ENCODE peak calls at places on chromosomes 3 and 15, in ten cellular contexts. X, M, V, Q, L, P, A, E, W and T are unnamed samples.
A peak's percentile ranks its signal among the peaks of the same experiment; 100 is the strongest.

GRCh38 chr15:27827336-27827735 is 271.8 kb downstream of the OCA2 start:
- DNase-seq in X (no peak), M (no peak), V (no peak), Q (peak; percentile 36), L (no peak), P (no peak), A (no peak), E (peak; percentile 9), W (no peak), T (no peak)

GRCh38 chr3:78610462-78611125 is 1157.2 kb downstream of the ROBO1 start:
- DNase-seq in X (no peak), M (no peak), V (no peak), Q (no peak), L (no peak), P (no peak), A (no peak), E (no peak), W (no peak), T (no peak)

GRCh38 chr3:150292891-150293290 is 115.2 kb upstream of the TSC22D2 start:
- DNase-seq in X (no peak), M (no peak), V (no peak), Q (peak; percentile 87), L (no peak), P (no peak), A (no peak), E (peak; percentile 92), W (no peak), T (no peak)

GRCh38 chr3:131526801-131527347 is 24.1 kb upstream of the MRPL3 start:
- DNase-seq in X (no peak), M (peak; percentile 68), V (peak; percentile 66), Q (peak; percentile 59), L (no peak), P (no peak), A (no peak), E (peak; percentile 19), W (peak; percentile 76), T (peak; percentile 55)

GRCh38 chr3:66423791-66424190 is 77.0 kb downstream of the LRIG1 start:
- DNase-seq in X (no peak), M (no peak), V (no peak), Q (peak; percentile 74), L (no peak), P (no peak), A (no peak), E (peak; percentile 96), W (no peak), T (no peak)

GRCh38 chr3:25663324-25664065 is 1.2 kb downstream of the TOP2B start:
- DNase-seq in X (peak; percentile 32), M (no peak), V (no peak), Q (peak; percentile 43), L (no peak), P (peak; percentile 41), A (no peak), E (peak; percentile 24), W (no peak), T (no peak)

GRCh38 chr15:34496616-34497015 is 59.0 kb upstream of the GOLGA8A start:
- DNase-seq in X (no peak), M (no peak), V (no peak), Q (no peak), L (no peak), P (no peak), A (no peak), E (no peak), W (no peak), T (no peak)

GRCh38 chr15:38547255-38547997 is 17.2 kb downstream of the RASGRP1 start:
- DNase-seq in X (no peak), M (no peak), V (no peak), Q (peak; percentile 51), L (no peak), P (peak; percentile 44), A (no peak), E (peak; percentile 70), W (no peak), T (no peak)

GRCh38 chr15:28889346-28889745 is 3.6 kb downstream of the APBA2 start:
- DNase-seq in X (no peak), M (no peak), V (no peak), Q (no peak), L (no peak), P (no peak), A (no peak), E (no peak), W (no peak), T (peak; percentile 16)

GRCh38 chr15:28890711-28891495 is 5.1 kb downstream of the APBA2 start:
- DNase-seq in X (no peak), M (no peak), V (no peak), Q (peak; percentile 14), L (no peak), P (peak; percentile 43), A (no peak), E (no peak), W (no peak), T (no peak)

GRCh38 chr15:28892789-28893610 is 7.2 kb downstream of the APBA2 start:
- DNase-seq in X (no peak), M (no peak), V (no peak), Q (peak; percentile 60), L (no peak), P (no peak), A (no peak), E (peak; percentile 75), W (no peak), T (peak; percentile 29)

GRCh38 chr15:28888900-28889299 is 3.1 kb downstream of the APBA2 start:
- DNase-seq in X (no peak), M (no peak), V (no peak), Q (no peak), L (no peak), P (no peak), A (no peak), E (no peak), W (no peak), T (no peak)

DNA sequence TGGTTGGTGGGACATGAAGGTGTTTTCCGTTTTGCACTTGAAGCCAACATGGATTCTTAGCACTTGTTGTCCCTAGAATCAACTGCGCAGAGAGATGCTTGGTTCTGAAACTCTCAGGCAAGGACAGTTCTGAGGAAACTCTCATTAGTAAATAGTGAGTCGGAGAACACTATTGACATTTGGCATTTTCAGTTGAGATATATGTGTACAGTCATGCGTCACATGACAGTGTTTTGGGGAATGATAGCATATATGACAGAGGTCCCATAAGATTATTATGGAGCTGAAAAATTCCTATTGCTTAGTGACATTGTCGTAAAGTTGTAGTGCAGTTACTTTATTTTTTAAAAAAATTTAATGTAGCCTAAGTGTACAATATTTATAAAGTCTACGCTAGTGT is 5.8 kb downstream of the APBA2 start:
- DNase-seq in X (no peak), M (no peak), V (no peak), Q (no peak), L (no peak), P (no peak), A (no peak), E (peak; percentile 24), W (no peak), T (no peak)
- H3K27ac ChIP-seq in X (no peak overlapping the region), M (no peak overlapping the region), V (no peak overlapping the region), Q (no peak overlapping the region), L (no peak overlapping the region), P (no peak overlapping the region), A (no peak overlapping the region), E (no peak overlapping the region), W (no peak overlapping the region), T (no peak overlapping the region)

DNA sequence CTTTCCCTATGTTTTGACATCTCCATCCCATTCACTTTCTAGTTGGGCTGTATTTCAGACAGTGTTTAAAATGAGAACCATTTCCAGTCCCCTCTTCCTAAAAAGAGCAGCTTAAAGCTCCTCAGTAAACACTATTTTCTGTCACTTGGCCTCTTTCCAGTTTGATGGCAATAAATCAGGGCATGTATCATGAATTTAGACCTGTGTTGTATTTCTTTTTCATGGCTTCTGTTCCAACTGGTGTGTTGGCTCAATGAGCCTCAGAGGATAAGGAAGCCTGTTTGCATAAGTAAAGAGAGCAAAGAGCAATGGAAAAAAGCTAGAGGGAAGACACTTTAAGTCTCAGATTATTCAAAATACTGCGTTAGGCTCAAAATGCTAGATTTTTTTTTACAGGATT is 7.2 kb downstream of the CCDC80 start:
- DNase-seq in X (no peak), M (no peak), V (no peak), Q (peak; percentile 85), L (no peak), P (no peak), A (no peak), E (no peak), W (no peak), T (no peak)
- H3K4me3 ChIP-seq in X (no peak overlapping the region), M (no peak overlapping the region), V (peak overlapping the region; percentile 18), Q (peak overlapping the region; percentile 77), L (no peak overlapping the region), P (no peak overlapping the region), A (no peak overlapping the region), E (no peak overlapping the region), W (no peak overlapping the region), T (no peak overlapping the region)

GRCh38 chr15:72495007-72495406 is 20.9 kb downstream of the ARIH1 start:
- DNase-seq in X (no peak), M (no peak), V (no peak), Q (no peak), L (no peak), P (no peak), A (no peak), E (no peak), W (no peak), T (no peak)

GRCh38 chr15:72493220-72493619 is 19.1 kb downstream of the ARIH1 start:
- DNase-seq in X (no peak), M (no peak), V (no peak), Q (no peak), L (no peak), P (no peak), A (no peak), E (no peak), W (no peak), T (no peak)

GRCh38 chr15:72492733-72493132 is 18.6 kb downstream of the ARIH1 start:
- DNase-seq in X (no peak), M (no peak), V (no peak), Q (no peak), L (no peak), P (no peak), A (no peak), E (no peak), W (no peak), T (no peak)

GRCh38 chr15:72497402-72497801 is 23.3 kb downstream of the ARIH1 start:
- DNase-seq in X (no peak), M (no peak), V (no peak), Q (no peak), L (no peak), P (no peak), A (no peak), E (no peak), W (no peak), T (no peak)

GRCh38 chr15:72496783-72497182 is 22.7 kb downstream of the ARIH1 start:
- DNase-seq in X (no peak), M (no peak), V (no peak), Q (no peak), L (no peak), P (no peak), A (no peak), E (no peak), W (no peak), T (no peak)
- H3K27ac ChIP-seq in X (no peak overlapping the region), M (no peak overlapping the region), V (no peak overlapping the region), Q (no peak overlapping the region), L (no peak overlapping the region), P (no peak overlapping the region), A (no peak overlapping the region), E (no peak overlapping the region), W (no peak overlapping the region), T (no peak overlapping the region)

DNA sequence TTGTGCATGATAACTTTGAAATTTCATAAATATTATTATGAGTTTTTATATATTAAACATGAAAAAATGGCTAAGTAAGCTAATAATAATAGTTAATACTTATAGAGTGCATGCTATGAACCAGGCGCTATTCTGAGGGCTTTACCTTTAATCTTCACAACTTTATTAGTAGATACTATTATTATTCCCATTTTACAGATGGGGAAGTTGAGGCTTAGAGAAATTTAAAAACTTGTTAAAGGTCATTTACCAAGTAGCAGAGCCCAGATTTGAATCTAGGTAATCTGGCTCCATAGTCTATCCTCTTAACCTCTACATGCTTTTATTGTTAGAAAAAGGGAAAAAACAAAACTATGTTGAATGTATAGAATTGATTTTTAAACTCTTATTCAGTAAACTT is 60.4 kb downstream of the TRPC1 start:
- DNase-seq in X (no peak), M (no peak), V (no peak), Q (no peak), L (no peak), P (no peak), A (no peak), E (no peak), W (no peak), T (no peak)
- H3K4me3 ChIP-seq in X (no peak overlapping the region), M (no peak overlapping the region), V (no peak overlapping the region), Q (no peak overlapping the region), L (no peak overlapping the region), P (no peak overlapping the region), A (no peak overlapping the region), E (no peak overlapping the region), W (no peak overlapping the region), T (no peak overlapping the region)